ENCODE peak calls at places on chromosomes 13 and 19, in seven cellular contexts. V is BJ, W is A549, P is kidney tubule cell, L is activated T-cell treated with anti-CD3 and anti-CD28 coated beads for 1 hour, T is T-helper 9 cell, U is dermis microvascular lymphatic vessel endothelial cell. M is an unnamed sample.

GRCh38 chr19:15129856-15130580 is 22.8 kb downstream of the SYDE1 start:
- DNase-seq in V (no peak), W (no peak), P (peak; percentile 86), L (no peak), T (no peak), U (no peak), M (no peak)

GRCh38 chr19:38417544-38418506 is 8.2 kb downstream of the RASGRP4 start:
- DNase-seq in V (no peak), W (peak; percentile 92), P (peak; percentile 23), L (peak; percentile 18), T (peak; percentile 28), U (peak; percentile 5), M (no peak)

GRCh38 chr13:30796132-30796832 is 60.9 kb downstream of the ALOX5AP start:
- DNase-seq in V (no peak), W (peak; percentile 25), P (peak; percentile 91), L (no peak), T (no peak), U (peak; percentile 22), M (no peak)

GRCh38 chr13:102569488-102569887 is 27.3 kb upstream of the TPP2 start:
- DNase-seq in V (peak; percentile 50), W (no peak), P (no peak), L (no peak), T (no peak), U (no peak), M (peak; percentile 64)

GRCh38 chr19:28169168-28169862 is 1043.6 kb downstream of the UQCRFS1 start:
- DNase-seq in V (no peak), W (no peak), P (no peak), L (no peak), T (no peak), U (no peak), M (no peak)

GRCh38 chr13:102948006-102948405 is 102.2 kb downstream of the ERCC5 start:
- DNase-seq in V (no peak), W (no peak), P (no peak), L (no peak), T (no peak), U (no peak), M (no peak)

GRCh38 chr13:112065521-112065866 is 1.5 kb upstream of the SOX1 start:
- DNase-seq in V (no peak), W (no peak), P (no peak), L (no peak), T (no peak), U (no peak), M (no peak)

GRCh38 chr13:46546084-46546786 is 6.7 kb upstream of the LRCH1 start:
- DNase-seq in V (no peak), W (no peak), P (no peak), L (no peak), T (no peak), U (no peak), M (no peak)

GRCh38 chr13:27533155-27533643 is 82.8 kb upstream of the MTIF3 start:
- DNase-seq in V (no peak), W (peak; percentile 41), P (peak; percentile 79), L (peak; percentile 16), T (peak; percentile 33), U (peak; percentile 76), M (no peak)

GRCh38 chr19:28632357-28633076 is 580.4 kb downstream of the UQCRFS1 start:
- DNase-seq in V (no peak), W (no peak), P (no peak), L (no peak), T (no peak), U (no peak), M (no peak)

GRCh38 chr19:16066611-16067104 is 9.6 kb upstream of the TPM4 start:
- DNase-seq in V (no peak), W (no peak), P (peak; percentile 31), L (no peak), T (no peak), U (peak; percentile 80), M (no peak)

GRCh38 chr19:703651-704446 is 4.9 kb upstream of the PALM start:
- DNase-seq in V (no peak), W (peak; percentile 33), P (peak; percentile 37), L (peak; percentile 48), T (peak; percentile 66), U (peak; percentile 64), M (no peak)

GRCh38 chr19:20162821-20163220 is 4.2 kb upstream of the ZNF486 start:
- DNase-seq in V (no peak), W (no peak), P (no peak), L (no peak), T (peak; percentile 14), U (no peak), M (no peak)

GRCh38 chr13:111049791-111050538 is 65.1 kb upstream of the ARHGEF7 start:
- DNase-seq in V (no peak), W (no peak), P (peak; percentile 20), L (no peak), T (no peak), U (peak; percentile 40), M (no peak)

GRCh38 chr19:1042689-1043511 is 3.0 kb downstream of the ABCA7 start:
- DNase-seq in V (no peak), W (no peak), P (no peak), L (no peak), T (no peak), U (no peak), M (no peak)

GRCh38 chr13:83219832-83220231 is 662.4 kb downstream of the SLITRK1 start:
- DNase-seq in V (no peak), W (no peak), P (no peak), L (no peak), T (no peak), U (no peak), M (no peak)

GRCh38 chr19:11052391-11052790 is 36.9 kb upstream of the LDLR start:
- DNase-seq in V (no peak), W (no peak), P (no peak), L (no peak), T (no peak), U (no peak), M (no peak)

GRCh38 chr13:97948041-97948440 is 5.4 kb upstream of the IPO5 start:
- DNase-seq in V (no peak), W (no peak), P (no peak), L (no peak), T (no peak), U (no peak), M (no peak)

M was measured in AG04449.